ENCODE peak calls at places on chromosomes 4 and X, in four cellular contexts. S is NCI-H2029 treated with DMSO at 0.1 percent for 48 hours, W is iris pigment epithelial cell, K is T follicular helper cell. D is an unnamed sample.

GRCh38 chr4:1712216-1713002 is at the start of gene SLBP:
- DNase-seq in K (peak; percentile 99), W (peak; percentile 95), S (peak; percentile 91), D (peak; percentile 99)

GRCh38 chrX:13110427-13111324 is 66.3 kb upstream of the FAM9C start:
- DNase-seq in W (peak; percentile 96), S (no peak), K (no peak), D (no peak)

GRCh38 chrX:153649915-153650782 is 3.1 kb downstream of the DUSP9 start:
- DNase-seq in S (no peak), K (no peak), W (no peak), D (no peak)

GRCh38 chr4:75007891-75008290 is 75.0 kb downstream of the PARM1 start:
- DNase-seq in S (no peak), K (no peak), W (no peak), D (no peak)

GRCh38 chr4:108270466-108271450 is 102.0 kb upstream of the LEF1 start:
- DNase-seq in W (peak; percentile 91), S (no peak), K (no peak), D (no peak)

GRCh38 chrX:13420545-13421183 is 100.8 kb upstream of the ATXN3L start:
- DNase-seq in K (no peak), S (no peak), W (no peak), D (no peak)

GRCh38 chrX:153387987-153388721 is 13.0 kb downstream of the PNMA6E start:
- DNase-seq in S (no peak), W (no peak), K (no peak), D (no peak)

GRCh38 chrX:102126863-102127262 is 1.4 kb downstream of the TCEAL2 start:
- DNase-seq in S (no peak), W (no peak), K (no peak), D (no peak)